ENCODE peak calls at places on chromosomes 11 and 22, in seven cellular contexts. One of them, this sample, is unnamed.

GRCh38 chr11:73308963-73309960 is 1.2 kb downstream of the ARHGEF17 start:
- DNase-seq in ovary: peak; percentile 85
- DNase-seq in MCF 10A: peak; percentile 93
- DNase-seq in fibroblast of the aortic adventitia: peak; percentile 95
- DNase-seq in A549: peak; percentile 84
- DNase-seq in omental fat pad: no peak
- DNase-seq in psoas muscle: peak; percentile 91
- DNase-seq in this sample: peak; percentile 75

GRCh38 chr11:33692013-33692504 is 8.6 kb downstream of the C11orf91 start:
- DNase-seq in ovary: peak; percentile 58
- DNase-seq in MCF 10A: peak; percentile 91
- DNase-seq in fibroblast of the aortic adventitia: peak; percentile 98
- DNase-seq in A549: peak; percentile 69
- DNase-seq in omental fat pad: no peak
- DNase-seq in psoas muscle: peak; percentile 68
- DNase-seq in this sample: no peak

GRCh38 chr22:26845016-26845728 is 187.8 kb downstream of the MIAT start:
- DNase-seq in ovary: no peak
- DNase-seq in MCF 10A: no peak
- DNase-seq in fibroblast of the aortic adventitia: no peak
- DNase-seq in A549: no peak
- DNase-seq in omental fat pad: no peak
- DNase-seq in psoas muscle: no peak
- DNase-seq in this sample: no peak

GRCh38 chr22:49659924-49660315 is 167.8 kb downstream of the BRD1 start:
- DNase-seq in ovary: peak; percentile 10
- DNase-seq in MCF 10A: no peak
- DNase-seq in fibroblast of the aortic adventitia: no peak
- DNase-seq in A549: no peak
- DNase-seq in omental fat pad: no peak
- DNase-seq in psoas muscle: no peak
- DNase-seq in this sample: no peak

GRCh38 chr11:99952816-99953215 is 734.3 kb upstream of the ARHGAP42 start:
- DNase-seq in ovary: no peak
- DNase-seq in MCF 10A: peak; percentile 33
- DNase-seq in fibroblast of the aortic adventitia: no peak
- DNase-seq in A549: no peak
- DNase-seq in omental fat pad: no peak
- DNase-seq in psoas muscle: no peak
- DNase-seq in this sample: no peak

GRCh38 chr22:38336699-38337098 is 19.5 kb upstream of the CSNK1E start:
- DNase-seq in ovary: no peak
- DNase-seq in MCF 10A: no peak
- DNase-seq in fibroblast of the aortic adventitia: no peak
- DNase-seq in A549: no peak
- DNase-seq in omental fat pad: no peak
- DNase-seq in psoas muscle: no peak
- DNase-seq in this sample: no peak

GRCh38 chr11:109306322-109306721 is 115.7 kb upstream of the C11orf87 start:
- DNase-seq in ovary: no peak
- DNase-seq in MCF 10A: no peak
- DNase-seq in fibroblast of the aortic adventitia: peak; percentile 41
- DNase-seq in A549: no peak
- DNase-seq in omental fat pad: no peak
- DNase-seq in psoas muscle: no peak
- DNase-seq in this sample: no peak

GRCh38 chr11:47004595-47005033 is 68.1 kb downstream of the CSTPP1 start:
- DNase-seq in ovary: peak; percentile 74
- DNase-seq in MCF 10A: peak; percentile 61
- DNase-seq in fibroblast of the aortic adventitia: peak; percentile 98
- DNase-seq in A549: no peak
- DNase-seq in omental fat pad: peak; percentile 25
- DNase-seq in psoas muscle: peak; percentile 71
- DNase-seq in this sample: peak; percentile 41

GRCh38 chr11:95494167-95494566 is 263.2 kb upstream of the SESN3 start:
- DNase-seq in ovary: no peak
- DNase-seq in MCF 10A: no peak
- DNase-seq in fibroblast of the aortic adventitia: no peak
- DNase-seq in A549: no peak
- DNase-seq in omental fat pad: no peak
- DNase-seq in psoas muscle: no peak
- DNase-seq in this sample: no peak

GRCh38 chr11:112780351-112781043 is 180.7 kb upstream of the NCAM1 start:
- DNase-seq in ovary: no peak
- DNase-seq in MCF 10A: peak; percentile 36
- DNase-seq in fibroblast of the aortic adventitia: peak; percentile 77
- DNase-seq in A549: no peak
- DNase-seq in omental fat pad: no peak
- DNase-seq in psoas muscle: peak; percentile 67
- DNase-seq in this sample: no peak

GRCh38 chr11:62719302-62719978 is 7.8 kb downstream of the HNRNPUL2 start:
- DNase-seq in ovary: no peak
- DNase-seq in MCF 10A: no peak
- DNase-seq in fibroblast of the aortic adventitia: no peak
- DNase-seq in A549: no peak
- DNase-seq in omental fat pad: no peak
- DNase-seq in psoas muscle: no peak
- DNase-seq in this sample: no peak

GRCh38 chr11:86303257-86303656 is 1.2 kb downstream of the HIKESHI start:
- DNase-seq in ovary: no peak
- DNase-seq in MCF 10A: no peak
- DNase-seq in fibroblast of the aortic adventitia: no peak
- DNase-seq in A549: no peak
- DNase-seq in omental fat pad: no peak
- DNase-seq in psoas muscle: no peak
- DNase-seq in this sample: no peak

GRCh38 chr11:128919192-128919591 is 23.5 kb downstream of the TP53AIP1 start:
- DNase-seq in ovary: no peak
- DNase-seq in MCF 10A: no peak
- DNase-seq in fibroblast of the aortic adventitia: no peak
- DNase-seq in A549: no peak
- DNase-seq in omental fat pad: no peak
- DNase-seq in psoas muscle: no peak
- DNase-seq in this sample: no peak

GRCh38 chr11:128630367-128631230 is 43.2 kb upstream of the ETS1 start:
- DNase-seq in ovary: peak; percentile 94
- DNase-seq in MCF 10A: peak; percentile 90
- DNase-seq in fibroblast of the aortic adventitia: peak; percentile 91
- DNase-seq in A549: peak; percentile 53
- DNase-seq in omental fat pad: peak; percentile 88
- DNase-seq in psoas muscle: peak; percentile 89
- DNase-seq in this sample: peak; percentile 77

GRCh38 chr22:20221421-20222340 is 46.4 kb downstream of the RTN4R start:
- DNase-seq in ovary: no peak
- DNase-seq in MCF 10A: no peak
- DNase-seq in fibroblast of the aortic adventitia: no peak
- DNase-seq in A549: no peak
- DNase-seq in omental fat pad: no peak
- DNase-seq in psoas muscle: no peak
- DNase-seq in this sample: no peak

GRCh38 chr11:94897330-94897768 is 76.0 kb downstream of the CWC15 start:
- DNase-seq in ovary: peak; percentile 46
- DNase-seq in MCF 10A: peak; percentile 62
- DNase-seq in fibroblast of the aortic adventitia: peak; percentile 68
- DNase-seq in A549: peak; percentile 10
- DNase-seq in omental fat pad: no peak
- DNase-seq in psoas muscle: no peak
- DNase-seq in this sample: no peak

GRCh38 chr11:10719616-10720015 is 26.1 kb upstream of the IRAG1 start:
- DNase-seq in ovary: no peak
- DNase-seq in MCF 10A: no peak
- DNase-seq in fibroblast of the aortic adventitia: no peak
- DNase-seq in A549: no peak
- DNase-seq in omental fat pad: no peak
- DNase-seq in psoas muscle: no peak
- DNase-seq in this sample: no peak

GRCh38 chr22:27769012-27769411 is 32.5 kb downstream of the MN1 start:
- DNase-seq in ovary: no peak
- DNase-seq in MCF 10A: no peak
- DNase-seq in fibroblast of the aortic adventitia: no peak
- DNase-seq in A549: no peak
- DNase-seq in omental fat pad: no peak
- DNase-seq in psoas muscle: no peak
- DNase-seq in this sample: no peak

GRCh38 chr11:3042496-3043314 is 14.5 kb downstream of the CARS1 start:
- DNase-seq in ovary: no peak
- DNase-seq in MCF 10A: no peak
- DNase-seq in fibroblast of the aortic adventitia: no peak
- DNase-seq in A549: no peak
- DNase-seq in omental fat pad: no peak
- DNase-seq in psoas muscle: peak; percentile 66
- DNase-seq in this sample: no peak

GRCh38 chr11:44626645-44627044 is 61.2 kb downstream of the CD82 start:
- DNase-seq in ovary: no peak
- DNase-seq in MCF 10A: no peak
- DNase-seq in fibroblast of the aortic adventitia: no peak
- DNase-seq in A549: no peak
- DNase-seq in omental fat pad: no peak
- DNase-seq in psoas muscle: no peak
- DNase-seq in this sample: no peak

GRCh38 chr11:45079943-45080719 is 66.3 kb upstream of the PRDM11 start:
- DNase-seq in ovary: no peak
- DNase-seq in MCF 10A: no peak
- DNase-seq in fibroblast of the aortic adventitia: no peak
- DNase-seq in A549: no peak
- DNase-seq in omental fat pad: no peak
- DNase-seq in psoas muscle: no peak
- DNase-seq in this sample: no peak

GRCh38 chr11:61983419-61983818 is 16.0 kb upstream of the FTH1 start:
- DNase-seq in ovary: no peak
- DNase-seq in MCF 10A: no peak
- DNase-seq in fibroblast of the aortic adventitia: no peak
- DNase-seq in A549: no peak
- DNase-seq in omental fat pad: no peak
- DNase-seq in psoas muscle: no peak
- DNase-seq in this sample: no peak

GRCh38 chr11:128714881-128715280 is 21.0 kb downstream of the FLI1 start:
- DNase-seq in ovary: no peak
- DNase-seq in MCF 10A: peak; percentile 76
- DNase-seq in fibroblast of the aortic adventitia: peak; percentile 96
- DNase-seq in A549: no peak
- DNase-seq in omental fat pad: no peak
- DNase-seq in psoas muscle: no peak
- DNase-seq in this sample: no peak

GRCh38 chr11:15276616-15277015 is 161.9 kb downstream of the INSC start:
- DNase-seq in ovary: no peak
- DNase-seq in MCF 10A: peak; percentile 11
- DNase-seq in fibroblast of the aortic adventitia: peak; percentile 2
- DNase-seq in A549: no peak
- DNase-seq in omental fat pad: no peak
- DNase-seq in psoas muscle: no peak
- DNase-seq in this sample: no peak
- TF ChIP-seq CTCF in ovary: no peak
- TF ChIP-seq CTCF in MCF 10A: peak; percentile 11
- TF ChIP-seq CTCF in fibroblast of the aortic adventitia: peak; percentile 21
- TF ChIP-seq CTCF in A549: no peak
- TF ChIP-seq CTCF in omental fat pad: no peak
- TF ChIP-seq CTCF in psoas muscle: no peak
- TF ChIP-seq CTCF in this sample: peak; percentile 43

DNA sequence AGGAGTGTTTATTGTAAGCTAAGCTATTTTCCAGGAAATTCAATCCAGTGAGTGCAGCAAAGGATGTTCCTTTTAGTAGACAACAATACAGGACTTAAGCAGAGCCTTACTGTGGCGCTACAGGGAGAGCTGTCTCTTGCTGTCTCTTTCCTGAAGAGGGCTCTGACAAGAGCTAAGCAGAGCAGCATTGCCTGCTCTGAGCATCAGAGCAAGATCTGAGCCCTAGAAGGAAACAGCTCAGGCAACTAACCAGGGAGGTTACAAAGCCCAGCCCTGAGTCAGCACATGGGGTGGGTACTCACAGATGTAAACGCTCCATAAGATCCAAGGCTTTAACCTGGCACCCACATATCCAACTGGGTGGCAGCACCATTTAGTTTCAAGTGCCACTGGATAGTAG is 8.0 kb downstream of the LAYN start:
- DNase-seq in ovary: no peak
- DNase-seq in MCF 10A: no peak
- DNase-seq in fibroblast of the aortic adventitia: no peak
- DNase-seq in A549: no peak
- DNase-seq in omental fat pad: no peak
- DNase-seq in psoas muscle: no peak
- DNase-seq in this sample: no peak
- TF ChIP-seq CTCF in ovary: no peak
- TF ChIP-seq CTCF in MCF 10A: no peak
- TF ChIP-seq CTCF in fibroblast of the aortic adventitia: no peak
- TF ChIP-seq CTCF in A549: no peak
- TF ChIP-seq CTCF in omental fat pad: no peak
- TF ChIP-seq CTCF in psoas muscle: no peak
- TF ChIP-seq CTCF in this sample: no peak

DNA sequence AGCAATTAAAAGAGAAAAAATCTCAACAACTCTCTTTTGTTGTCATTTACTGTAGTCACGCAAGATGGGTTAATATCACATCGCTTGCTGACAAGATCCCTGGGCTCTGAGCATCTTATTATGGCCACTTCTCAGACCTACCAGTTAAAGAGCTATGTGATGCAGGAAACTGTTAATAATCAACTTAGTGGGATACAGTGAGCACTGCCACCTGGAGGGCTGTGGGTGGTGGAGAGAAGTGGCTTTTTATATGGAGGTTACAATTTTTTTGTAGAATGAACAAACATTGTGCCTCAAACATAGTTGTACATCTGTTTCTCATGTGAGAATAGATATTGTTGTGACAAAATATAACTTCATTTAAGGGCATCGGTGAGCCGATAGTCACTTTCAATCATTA is 181.0 kb downstream of the TENM4 start:
- DNase-seq in ovary: no peak
- DNase-seq in MCF 10A: peak; percentile 13
- DNase-seq in fibroblast of the aortic adventitia: no peak
- DNase-seq in A549: peak; percentile 15
- DNase-seq in omental fat pad: no peak
- DNase-seq in psoas muscle: no peak
- DNase-seq in this sample: no peak
- TF ChIP-seq CTCF in ovary: no peak
- TF ChIP-seq CTCF in MCF 10A: no peak
- TF ChIP-seq CTCF in fibroblast of the aortic adventitia: peak; percentile 26
- TF ChIP-seq CTCF in A549: peak; percentile 35
- TF ChIP-seq CTCF in omental fat pad: no peak
- TF ChIP-seq CTCF in psoas muscle: no peak
- TF ChIP-seq CTCF in this sample: no peak

DNA sequence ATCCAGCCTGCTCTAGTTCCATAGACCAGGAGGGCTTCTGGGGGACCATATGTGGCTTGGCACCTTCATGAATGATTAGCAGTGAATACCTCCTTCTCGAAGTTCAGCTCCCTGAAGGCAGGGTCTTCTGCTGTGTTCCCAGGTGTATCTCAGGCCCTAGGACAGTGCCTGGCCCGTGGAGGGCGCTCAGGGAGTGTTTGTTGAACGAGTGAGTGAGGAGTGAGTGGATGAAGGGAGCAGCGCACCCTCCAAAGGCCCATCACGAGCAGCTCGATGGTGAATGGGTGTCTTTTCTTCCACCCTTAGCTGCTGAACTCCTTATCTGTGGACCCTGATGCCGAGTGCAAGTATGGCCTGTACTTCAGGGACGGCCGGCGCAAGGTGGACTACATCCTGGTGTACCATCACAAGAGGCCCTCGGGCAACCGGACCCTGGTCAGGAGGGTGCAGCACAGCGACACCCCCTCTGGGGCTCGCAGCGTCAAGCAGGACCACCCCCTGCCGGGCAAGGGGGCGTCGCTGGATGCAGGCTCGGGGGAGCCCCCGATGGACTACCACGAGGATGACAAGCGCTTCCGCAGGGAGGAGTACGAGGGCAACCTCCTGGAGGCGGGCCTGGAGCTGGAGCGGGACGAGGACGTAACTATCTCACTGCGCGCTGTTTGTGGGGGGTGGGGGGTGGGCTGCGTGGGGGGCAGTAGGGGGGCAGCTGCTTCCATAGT is 9.5 kb downstream of the ANO1 start:
- DNase-seq in ovary: no peak
- DNase-seq in MCF 10A: no peak
- DNase-seq in fibroblast of the aortic adventitia: no peak
- DNase-seq in A549: no peak
- DNase-seq in omental fat pad: no peak
- DNase-seq in psoas muscle: no peak
- DNase-seq in this sample: no peak
- TF ChIP-seq CTCF in ovary: no peak
- TF ChIP-seq CTCF in MCF 10A: no peak
- TF ChIP-seq CTCF in fibroblast of the aortic adventitia: no peak
- TF ChIP-seq CTCF in A549: no peak
- TF ChIP-seq CTCF in omental fat pad: no peak
- TF ChIP-seq CTCF in psoas muscle: no peak
- TF ChIP-seq CTCF in this sample: no peak